ENCODE peak calls at places on chromosomes 11 and 22, in nine cellular contexts. One of them, this sample, is unnamed.

GRCh38 chr11:4464216-4465159 is 15.4 kb downstream of the OR52K2 start:
- DNase-seq in lower lobe of right lung: no peak
- DNase-seq in stimulated activated CD4-positive, alpha-beta T cell treated with anti-CD3 and anti-CD28 coated beads, Interleukin-1b, Interleukin-23, amount 100 ng/mL, for 24 hours: no peak
- DNase-seq in frontal cortex: no peak
- DNase-seq in HTR-8/SVneo: no peak
- DNase-seq in CD4-positive, alpha-beta T cell: no peak
- DNase-seq in progenitor cell of endocrine pancreas: no peak
- DNase-seq in foreskin keratinocyte: peak
- DNase-seq in left ventricle myocardium superior: no peak
- DNase-seq in this sample: no peak

GRCh38 chr11:122642472-122642922 is 13.0 kb upstream of the UBASH3B start:
- DNase-seq in lower lobe of right lung: no peak
- DNase-seq in stimulated activated CD4-positive, alpha-beta T cell treated with anti-CD3 and anti-CD28 coated beads, Interleukin-1b, Interleukin-23, amount 100 ng/mL, for 24 hours: no peak
- DNase-seq in frontal cortex: no peak
- DNase-seq in HTR-8/SVneo: peak
- DNase-seq in CD4-positive, alpha-beta T cell: no peak
- DNase-seq in progenitor cell of endocrine pancreas: no peak
- DNase-seq in foreskin keratinocyte: peak
- DNase-seq in left ventricle myocardium superior: no peak
- DNase-seq in this sample: no peak

GRCh38 chr22:39242809-39243442 is 1.9 kb downstream of the PDGFB start:
- DNase-seq in lower lobe of right lung: no peak
- DNase-seq in stimulated activated CD4-positive, alpha-beta T cell treated with anti-CD3 and anti-CD28 coated beads, Interleukin-1b, Interleukin-23, amount 100 ng/mL, for 24 hours: no peak
- DNase-seq in frontal cortex: no peak
- DNase-seq in HTR-8/SVneo: no peak
- DNase-seq in CD4-positive, alpha-beta T cell: peak
- DNase-seq in progenitor cell of endocrine pancreas: peak
- DNase-seq in foreskin keratinocyte: peak
- DNase-seq in left ventricle myocardium superior: no peak
- DNase-seq in this sample: no peak

GRCh38 chr11:125235006-125235405 is 70.5 kb downstream of the PKNOX2 start:
- DNase-seq in lower lobe of right lung: no peak
- DNase-seq in stimulated activated CD4-positive, alpha-beta T cell treated with anti-CD3 and anti-CD28 coated beads, Interleukin-1b, Interleukin-23, amount 100 ng/mL, for 24 hours: no peak
- DNase-seq in frontal cortex: no peak
- DNase-seq in HTR-8/SVneo: no peak
- DNase-seq in CD4-positive, alpha-beta T cell: no peak
- DNase-seq in progenitor cell of endocrine pancreas: no peak
- DNase-seq in foreskin keratinocyte: no peak
- DNase-seq in left ventricle myocardium superior: no peak
- DNase-seq in this sample: no peak

GRCh38 chr11:36751251-36751839 is 153.3 kb upstream of the RAG2 start:
- DNase-seq in lower lobe of right lung: no peak
- DNase-seq in stimulated activated CD4-positive, alpha-beta T cell treated with anti-CD3 and anti-CD28 coated beads, Interleukin-1b, Interleukin-23, amount 100 ng/mL, for 24 hours: no peak
- DNase-seq in frontal cortex: no peak
- DNase-seq in HTR-8/SVneo: no peak
- DNase-seq in CD4-positive, alpha-beta T cell: no peak
- DNase-seq in progenitor cell of endocrine pancreas: no peak
- DNase-seq in foreskin keratinocyte: no peak
- DNase-seq in left ventricle myocardium superior: no peak
- DNase-seq in this sample: no peak

GRCh38 chr11:72234514-72234830 is 9.5 kb downstream of the PHOX2A start:
- DNase-seq in lower lobe of right lung: no peak
- DNase-seq in stimulated activated CD4-positive, alpha-beta T cell treated with anti-CD3 and anti-CD28 coated beads, Interleukin-1b, Interleukin-23, amount 100 ng/mL, for 24 hours: no peak
- DNase-seq in frontal cortex: no peak
- DNase-seq in HTR-8/SVneo: no peak
- DNase-seq in CD4-positive, alpha-beta T cell: no peak
- DNase-seq in progenitor cell of endocrine pancreas: no peak
- DNase-seq in foreskin keratinocyte: no peak
- DNase-seq in left ventricle myocardium superior: no peak
- DNase-seq in this sample: no peak

GRCh38 chr11:85725510-85726258 is 39.7 kb upstream of the CCDC89 start:
- DNase-seq in lower lobe of right lung: no peak
- DNase-seq in stimulated activated CD4-positive, alpha-beta T cell treated with anti-CD3 and anti-CD28 coated beads, Interleukin-1b, Interleukin-23, amount 100 ng/mL, for 24 hours: no peak
- DNase-seq in frontal cortex: no peak
- DNase-seq in HTR-8/SVneo: peak
- DNase-seq in CD4-positive, alpha-beta T cell: no peak
- DNase-seq in progenitor cell of endocrine pancreas: no peak
- DNase-seq in foreskin keratinocyte: peak
- DNase-seq in left ventricle myocardium superior: no peak
- DNase-seq in this sample: no peak

GRCh38 chr22:39220897-39221850 is 23.6 kb downstream of the PDGFB start:
- DNase-seq in lower lobe of right lung: peak
- DNase-seq in stimulated activated CD4-positive, alpha-beta T cell treated with anti-CD3 and anti-CD28 coated beads, Interleukin-1b, Interleukin-23, amount 100 ng/mL, for 24 hours: no peak
- DNase-seq in frontal cortex: no peak
- DNase-seq in HTR-8/SVneo: no peak
- DNase-seq in CD4-positive, alpha-beta T cell: no peak
- DNase-seq in progenitor cell of endocrine pancreas: no peak
- DNase-seq in foreskin keratinocyte: peak
- DNase-seq in left ventricle myocardium superior: peak
- DNase-seq in this sample: no peak

GRCh38 chr11:116871248-116871647 is 33.8 kb upstream of the APOA1 start:
- DNase-seq in lower lobe of right lung: no peak
- DNase-seq in stimulated activated CD4-positive, alpha-beta T cell treated with anti-CD3 and anti-CD28 coated beads, Interleukin-1b, Interleukin-23, amount 100 ng/mL, for 24 hours: no peak
- DNase-seq in frontal cortex: no peak
- DNase-seq in HTR-8/SVneo: no peak
- DNase-seq in CD4-positive, alpha-beta T cell: no peak
- DNase-seq in progenitor cell of endocrine pancreas: no peak
- DNase-seq in foreskin keratinocyte: peak
- DNase-seq in left ventricle myocardium superior: no peak
- DNase-seq in this sample: no peak

GRCh38 chr22:29343313-29343805 is 27.9 kb upstream of the RASL10A start:
- DNase-seq in lower lobe of right lung: peak
- DNase-seq in stimulated activated CD4-positive, alpha-beta T cell treated with anti-CD3 and anti-CD28 coated beads, Interleukin-1b, Interleukin-23, amount 100 ng/mL, for 24 hours: no peak
- DNase-seq in frontal cortex: peak
- DNase-seq in HTR-8/SVneo: no peak
- DNase-seq in CD4-positive, alpha-beta T cell: no peak
- DNase-seq in progenitor cell of endocrine pancreas: no peak
- DNase-seq in foreskin keratinocyte: peak
- DNase-seq in left ventricle myocardium superior: peak
- DNase-seq in this sample: no peak

GRCh38 chr11:350723-351255 is 18.5 kb upstream of the B4GALNT4 start:
- DNase-seq in lower lobe of right lung: no peak
- DNase-seq in stimulated activated CD4-positive, alpha-beta T cell treated with anti-CD3 and anti-CD28 coated beads, Interleukin-1b, Interleukin-23, amount 100 ng/mL, for 24 hours: no peak
- DNase-seq in frontal cortex: no peak
- DNase-seq in HTR-8/SVneo: no peak
- DNase-seq in CD4-positive, alpha-beta T cell: no peak
- DNase-seq in progenitor cell of endocrine pancreas: no peak
- DNase-seq in foreskin keratinocyte: peak
- DNase-seq in left ventricle myocardium superior: no peak
- DNase-seq in this sample: no peak